ENCODE peak calls at places on chromosomes 16 and 17, in nine cellular contexts. E is stomach, Q is ovary, G is transverse colon, Z is IMR-90, O is body of pancreas, D is A549, Y is adrenal gland, L is endothelial cell of umbilical vein. S is an unnamed sample.

GRCh38 chr16:54197758-54198157 is 88.8 kb downstream of the IRX3 start:
- DNase-seq in E (no peak), Q (no peak), G (no peak), Z (no peak), O (no peak), D (no peak), Y (no peak), L (no peak), S (no peak)

GRCh38 chr16:64391009-64391663 is 730.7 kb downstream of the CDH11 start:
- DNase-seq in E (no peak), Q (no peak), G (no peak), Z (peak), O (no peak), D (no peak), Y (no peak), L (peak), S (no peak)

GRCh38 chr17:43698678-43699437 is 37.1 kb upstream of the MEOX1 start:
- DNase-seq in E (no peak), Q (no peak), G (no peak), Z (no peak), O (no peak), D (no peak), Y (no peak), L (no peak), S (no peak)

GRCh38 chr17:50056961-50057330 is 1.0 kb downstream of the ITGA3 start:
- DNase-seq in E (peak), Q (no peak), G (peak), Z (peak), O (no peak), D (no peak), Y (no peak), L (peak), S (peak)

GRCh38 chr16:11972128-11972527 is 4.4 kb upstream of the SNX29 start:
- DNase-seq in E (no peak), Q (no peak), G (no peak), Z (no peak), O (no peak), D (no peak), Y (no peak), L (no peak), S (no peak)

GRCh38 chr17:45130640-45131293 is 1.5 kb downstream of the PLCD3 start:
- DNase-seq in E (no peak), Q (no peak), G (peak), Z (no peak), O (no peak), D (no peak), Y (no peak), L (no peak), S (no peak)

GRCh38 chr16:65375651-65376050 is 253.8 kb upstream of the CDH11 start:
- DNase-seq in E (no peak), Q (no peak), G (no peak), Z (peak), O (no peak), D (no peak), Y (no peak), L (peak), S (no peak)

GRCh38 chr17:6435968-6436367 is 1.0 kb upstream of the AIPL1 start:
- DNase-seq in E (peak), Q (peak), G (peak), Z (peak), O (peak), D (peak), Y (peak), L (peak), S (peak)

DNA sequence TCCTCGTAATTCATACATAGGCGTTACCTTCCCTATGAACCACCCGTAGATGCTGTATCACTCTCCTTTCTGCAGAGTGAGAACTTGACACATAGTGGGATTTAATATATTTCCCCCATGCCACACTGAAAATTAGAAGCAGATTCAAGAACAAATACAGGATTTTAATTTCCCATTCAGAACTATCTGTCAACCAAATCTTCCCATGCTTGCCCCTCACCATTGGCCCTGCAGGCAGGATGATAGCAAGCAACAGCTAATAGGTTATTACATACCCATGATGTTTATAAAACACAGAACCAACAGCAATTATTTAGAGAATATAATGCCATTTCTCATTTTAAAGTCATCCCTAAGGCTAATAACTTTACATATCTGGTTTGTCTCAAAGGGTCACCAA is 55.0 kb upstream of the GNAO1 start:
- DNase-seq in E (no peak), Q (no peak), G (no peak), Z (no peak), O (no peak), D (no peak), Y (no peak), L (no peak), S (no peak)
- H3K27ac ChIP-seq in E (no peak), Q (no peak), G (no peak), Z (no peak), O (no peak), D (no peak), Y (no peak), L (no peak), S (no peak)

GRCh38 chr17:40461774-40462342 is 18.6 kb downstream of the IGFBP4 start:
- DNase-seq in E (no peak), Q (peak), G (no peak), Z (no peak), O (no peak), D (no peak), Y (peak), L (no peak), S (no peak)
- TF ChIP-seq POLR2A in E (no peak), Q (no peak), G (no peak), Z (no peak), O (no peak), D (peak), Y (no peak), L (no peak), S (no peak)

DNA sequence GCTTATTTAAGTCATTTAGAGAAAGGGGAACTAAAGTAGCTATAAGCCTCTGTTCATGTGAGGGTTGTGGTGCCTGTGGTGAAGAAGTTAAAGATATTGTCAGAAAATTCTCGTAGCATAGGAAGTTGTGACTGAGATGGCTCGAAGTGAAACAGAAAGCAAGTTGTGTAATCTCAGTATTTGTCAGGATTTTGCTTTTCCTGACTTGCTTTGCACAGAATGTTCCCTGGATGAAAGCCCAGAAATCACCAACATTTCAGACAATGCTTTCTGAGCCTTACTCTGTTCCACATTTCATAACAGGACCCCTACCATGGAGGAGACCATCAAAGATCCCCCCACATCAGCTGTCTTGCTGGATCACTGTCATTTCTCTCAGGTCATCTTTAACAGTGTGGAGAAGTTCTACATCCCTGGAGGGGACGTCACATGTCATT is 10.6 kb downstream of the CALCOCO2 start:
- DNase-seq in E (no peak), Q (no peak), G (no peak), Z (peak), O (peak), D (no peak), Y (peak), L (peak), S (no peak)
- H3K4me3 ChIP-seq in E (peak), Q (peak), G (no peak), Z (peak), O (no peak), D (peak), Y (no peak), L (peak), S (no peak)

DNA sequence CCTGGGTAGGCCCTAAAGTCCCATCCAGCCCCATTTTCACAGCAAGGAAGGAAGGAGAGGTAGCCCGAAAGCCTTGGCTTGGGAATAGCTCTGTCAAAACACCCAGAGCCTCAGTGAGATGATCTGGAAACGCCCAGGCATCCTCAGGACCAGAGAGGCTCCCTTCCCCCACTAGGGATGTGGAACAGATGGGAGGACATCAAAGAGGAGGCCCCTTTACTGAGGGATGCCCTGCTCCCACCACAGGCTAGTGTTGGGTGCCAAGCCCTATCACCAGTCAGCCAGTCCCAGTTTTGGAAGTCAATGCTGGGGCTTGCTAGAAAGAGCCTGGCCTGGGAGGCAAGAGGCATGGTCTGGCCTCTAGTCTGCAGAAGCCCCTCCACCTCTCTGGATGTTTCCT is 4.7 kb downstream of the TPPP3 start:
- DNase-seq in E (no peak), Q (no peak), G (no peak), Z (no peak), O (no peak), D (no peak), Y (no peak), L (no peak), S (no peak)
- H3K27ac ChIP-seq in E (no peak), Q (no peak), G (no peak), Z (no peak), O (no peak), D (no peak), Y (no peak), L (no peak), S (no peak)

S was measured in thyroid gland.